ENCODE peak calls at places on chromosomes 4 and X, in six cellular contexts. One of them, this sample, is unnamed.

GRCh38 chr4:149896428-149896827 is 80.8 kb upstream of the IQCM start:
- DNase-seq in tibial nerve: no peak
- DNase-seq in caudate nucleus: no peak
- DNase-seq in SJCRH30: no peak
- DNase-seq in lower lobe of right lung: no peak
- DNase-seq in right lobe of liver: no peak
- DNase-seq in this sample: no peak

GRCh38 chrX:123626962-123627361 is 105.9 kb downstream of the THOC2 start:
- DNase-seq in tibial nerve: no peak
- DNase-seq in caudate nucleus: no peak
- DNase-seq in SJCRH30: no peak
- DNase-seq in lower lobe of right lung: no peak
- DNase-seq in right lobe of liver: no peak
- DNase-seq in this sample: no peak

GRCh38 chr4:88027611-88028608 is 20.5 kb downstream of the PKD2 start:
- DNase-seq in tibial nerve: no peak
- DNase-seq in caudate nucleus: no peak
- DNase-seq in SJCRH30: peak
- DNase-seq in lower lobe of right lung: no peak
- DNase-seq in right lobe of liver: no peak
- DNase-seq in this sample: no peak

GRCh38 chrX:32155044-32155638 is 1056.2 kb downstream of the DMD start:
- DNase-seq in tibial nerve: no peak
- DNase-seq in caudate nucleus: peak
- DNase-seq in SJCRH30: no peak
- DNase-seq in lower lobe of right lung: no peak
- DNase-seq in right lobe of liver: no peak
- DNase-seq in this sample: no peak

GRCh38 chr4:14652522-14652921 is 349.8 kb upstream of the CPEB2 start:
- DNase-seq in tibial nerve: no peak
- DNase-seq in caudate nucleus: no peak
- DNase-seq in SJCRH30: no peak
- DNase-seq in lower lobe of right lung: no peak
- DNase-seq in right lobe of liver: no peak
- DNase-seq in this sample: no peak

GRCh38 chr4:155161357-155161756 is 47.1 kb upstream of the NPY2R start:
- DNase-seq in tibial nerve: no peak
- DNase-seq in caudate nucleus: no peak
- DNase-seq in SJCRH30: no peak
- DNase-seq in lower lobe of right lung: no peak
- DNase-seq in right lobe of liver: no peak
- DNase-seq in this sample: no peak

GRCh38 chrX:110180176-110180927 is 137.5 kb downstream of the AMMECR1 start:
- DNase-seq in tibial nerve: no peak
- DNase-seq in caudate nucleus: no peak
- DNase-seq in SJCRH30: no peak
- DNase-seq in lower lobe of right lung: no peak
- DNase-seq in right lobe of liver: no peak
- DNase-seq in this sample: no peak

GRCh38 chrX:95505721-95506120 is 1178.9 kb upstream of the DIAPH2 start:
- DNase-seq in tibial nerve: no peak
- DNase-seq in caudate nucleus: no peak
- DNase-seq in SJCRH30: peak
- DNase-seq in lower lobe of right lung: no peak
- DNase-seq in right lobe of liver: no peak
- DNase-seq in this sample: no peak

GRCh38 chrX:92351531-92351930 is 572.4 kb downstream of the PCDH11X start:
- DNase-seq in tibial nerve: no peak
- DNase-seq in caudate nucleus: no peak
- DNase-seq in SJCRH30: no peak
- DNase-seq in lower lobe of right lung: no peak
- DNase-seq in right lobe of liver: no peak
- DNase-seq in this sample: no peak

GRCh38 chr4:80221161-80221560 is 23.9 kb downstream of the PRDM8 start:
- DNase-seq in tibial nerve: no peak
- DNase-seq in caudate nucleus: no peak
- DNase-seq in SJCRH30: no peak
- DNase-seq in lower lobe of right lung: no peak
- DNase-seq in right lobe of liver: no peak
- DNase-seq in this sample: no peak

GRCh38 chr4:184343400-184344177 is 125.9 kb upstream of the ENPP6 start:
- DNase-seq in tibial nerve: peak
- DNase-seq in caudate nucleus: peak
- DNase-seq in SJCRH30: peak
- DNase-seq in lower lobe of right lung: peak
- DNase-seq in right lobe of liver: peak
- DNase-seq in this sample: no peak

GRCh38 chr4:143554728-143555597 is 41.5 kb downstream of the SMARCA5 start:
- DNase-seq in tibial nerve: no peak
- DNase-seq in caudate nucleus: no peak
- DNase-seq in SJCRH30: no peak
- DNase-seq in lower lobe of right lung: no peak
- DNase-seq in right lobe of liver: no peak
- DNase-seq in this sample: no peak

GRCh38 chrX:40253770-40254169 is 156.0 kb upstream of the BCOR start:
- DNase-seq in tibial nerve: no peak
- DNase-seq in caudate nucleus: no peak
- DNase-seq in SJCRH30: no peak
- DNase-seq in lower lobe of right lung: no peak
- DNase-seq in right lobe of liver: no peak
- DNase-seq in this sample: no peak

GRCh38 chrX:11532291-11533075 is 133.2 kb downstream of the ARHGAP6 start:
- DNase-seq in tibial nerve: no peak
- DNase-seq in caudate nucleus: no peak
- DNase-seq in SJCRH30: peak
- DNase-seq in lower lobe of right lung: no peak
- DNase-seq in right lobe of liver: no peak
- DNase-seq in this sample: no peak

GRCh38 chrX:127877358-127877757 is 174.8 kb downstream of the ACTRT1 start:
- DNase-seq in tibial nerve: no peak
- DNase-seq in caudate nucleus: no peak
- DNase-seq in SJCRH30: peak
- DNase-seq in lower lobe of right lung: no peak
- DNase-seq in right lobe of liver: no peak
- DNase-seq in this sample: no peak

GRCh38 chrX:73562458-73562857 is 539 bp upstream of the CHIC1 start:
- DNase-seq in tibial nerve: no peak
- DNase-seq in caudate nucleus: no peak
- DNase-seq in SJCRH30: no peak
- DNase-seq in lower lobe of right lung: no peak
- DNase-seq in right lobe of liver: no peak
- DNase-seq in this sample: no peak

GRCh38 chrX:20378291-20378920 is 111.7 kb upstream of the RPS6KA3 start:
- DNase-seq in tibial nerve: no peak
- DNase-seq in caudate nucleus: no peak
- DNase-seq in SJCRH30: no peak
- DNase-seq in lower lobe of right lung: no peak
- DNase-seq in right lobe of liver: no peak
- DNase-seq in this sample: no peak

GRCh38 chrX:19953145-19953544 is 37.7 kb downstream of the BCLAF3 start:
- DNase-seq in tibial nerve: no peak
- DNase-seq in caudate nucleus: no peak
- DNase-seq in SJCRH30: no peak
- DNase-seq in lower lobe of right lung: no peak
- DNase-seq in right lobe of liver: no peak
- DNase-seq in this sample: no peak

GRCh38 chr4:78439328-78439727 is 112.2 kb upstream of the ANXA3 start:
- DNase-seq in tibial nerve: no peak
- DNase-seq in caudate nucleus: no peak
- DNase-seq in SJCRH30: no peak
- DNase-seq in lower lobe of right lung: no peak
- DNase-seq in right lobe of liver: no peak
- DNase-seq in this sample: no peak

GRCh38 chr4:39096847-39097246 is 34.8 kb downstream of the KLHL5 start:
- DNase-seq in tibial nerve: no peak
- DNase-seq in caudate nucleus: no peak
- DNase-seq in SJCRH30: no peak
- DNase-seq in lower lobe of right lung: no peak
- DNase-seq in right lobe of liver: no peak
- DNase-seq in this sample: no peak

GRCh38 chrX:43349363-43349762 is 306.7 kb upstream of the MAOA start:
- DNase-seq in tibial nerve: peak
- DNase-seq in caudate nucleus: no peak
- DNase-seq in SJCRH30: peak
- DNase-seq in lower lobe of right lung: no peak
- DNase-seq in right lobe of liver: no peak
- DNase-seq in this sample: no peak

GRCh38 chr4:153611679-153612078 is 72.4 kb upstream of the TLR2 start:
- DNase-seq in tibial nerve: no peak
- DNase-seq in caudate nucleus: no peak
- DNase-seq in SJCRH30: no peak
- DNase-seq in lower lobe of right lung: no peak
- DNase-seq in right lobe of liver: no peak
- DNase-seq in this sample: no peak

GRCh38 chrX:123217728-123218127 is 33.6 kb downstream of the GRIA3 start:
- DNase-seq in tibial nerve: no peak
- DNase-seq in caudate nucleus: no peak
- DNase-seq in SJCRH30: no peak
- DNase-seq in lower lobe of right lung: no peak
- DNase-seq in right lobe of liver: no peak
- DNase-seq in this sample: no peak

GRCh38 chr4:91936301-91936700 is 367.5 kb upstream of the GRID2 start:
- DNase-seq in tibial nerve: no peak
- DNase-seq in caudate nucleus: no peak
- DNase-seq in SJCRH30: peak
- DNase-seq in lower lobe of right lung: no peak
- DNase-seq in right lobe of liver: no peak
- DNase-seq in this sample: no peak

GRCh38 chr4:6878451-6879059 is 31.1 kb upstream of the TBC1D14 start:
- DNase-seq in tibial nerve: no peak
- DNase-seq in caudate nucleus: no peak
- DNase-seq in SJCRH30: no peak
- DNase-seq in lower lobe of right lung: no peak
- DNase-seq in right lobe of liver: no peak
- DNase-seq in this sample: no peak

GRCh38 chr4:78545275-78546246 is 6.0 kb upstream of the ANXA3 start:
- DNase-seq in tibial nerve: no peak
- DNase-seq in caudate nucleus: no peak
- DNase-seq in SJCRH30: no peak
- DNase-seq in lower lobe of right lung: no peak
- DNase-seq in right lobe of liver: no peak
- DNase-seq in this sample: no peak

GRCh38 chrX:73922856-73923429 is 359.9 kb downstream of the CHIC1 start:
- DNase-seq in tibial nerve: no peak
- DNase-seq in caudate nucleus: no peak
- DNase-seq in SJCRH30: no peak
- DNase-seq in lower lobe of right lung: no peak
- DNase-seq in right lobe of liver: no peak
- DNase-seq in this sample: no peak

GRCh38 chrX:46611658-46612362 is 38.2 kb downstream of the CHST7 start:
- DNase-seq in tibial nerve: no peak
- DNase-seq in caudate nucleus: no peak
- DNase-seq in SJCRH30: no peak
- DNase-seq in lower lobe of right lung: no peak
- DNase-seq in right lobe of liver: no peak
- DNase-seq in this sample: no peak

GRCh38 chrX:108139303-108139702 is 47.7 kb downstream of the ATG4A start:
- DNase-seq in tibial nerve: no peak
- DNase-seq in caudate nucleus: no peak
- DNase-seq in SJCRH30: peak
- DNase-seq in lower lobe of right lung: no peak
- DNase-seq in right lobe of liver: no peak
- DNase-seq in this sample: no peak

DNA sequence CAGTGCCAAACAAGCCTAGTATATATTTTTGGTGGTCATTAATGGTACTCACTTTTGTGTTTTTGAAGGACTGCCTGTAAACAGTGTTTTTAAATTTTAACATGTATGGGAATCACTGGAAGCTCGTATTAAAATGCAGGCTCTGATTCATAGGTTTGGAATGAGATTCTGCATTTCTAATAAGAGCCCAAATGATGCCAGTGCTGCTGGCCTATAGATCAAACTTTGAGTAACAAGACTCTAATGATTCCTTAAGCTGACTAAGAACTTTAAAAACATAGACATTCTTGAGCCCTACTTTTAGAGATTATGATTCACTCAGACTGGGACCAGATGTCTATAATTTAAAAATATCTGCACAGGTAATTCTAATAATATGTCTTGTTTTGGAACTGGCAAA is 823.2 kb upstream of the LCORL start:
- DNase-seq in tibial nerve: no peak
- DNase-seq in caudate nucleus: no peak
- DNase-seq in SJCRH30: no peak
- DNase-seq in lower lobe of right lung: no peak
- DNase-seq in right lobe of liver: no peak
- DNase-seq in this sample: no peak
- H3K27ac ChIP-seq in tibial nerve: no peak
- H3K27ac ChIP-seq in caudate nucleus: no peak
- H3K27ac ChIP-seq in SJCRH30: no peak
- H3K27ac ChIP-seq in lower lobe of right lung: no peak
- H3K27ac ChIP-seq in right lobe of liver: no peak
- H3K27ac ChIP-seq in this sample: no peak

DNA sequence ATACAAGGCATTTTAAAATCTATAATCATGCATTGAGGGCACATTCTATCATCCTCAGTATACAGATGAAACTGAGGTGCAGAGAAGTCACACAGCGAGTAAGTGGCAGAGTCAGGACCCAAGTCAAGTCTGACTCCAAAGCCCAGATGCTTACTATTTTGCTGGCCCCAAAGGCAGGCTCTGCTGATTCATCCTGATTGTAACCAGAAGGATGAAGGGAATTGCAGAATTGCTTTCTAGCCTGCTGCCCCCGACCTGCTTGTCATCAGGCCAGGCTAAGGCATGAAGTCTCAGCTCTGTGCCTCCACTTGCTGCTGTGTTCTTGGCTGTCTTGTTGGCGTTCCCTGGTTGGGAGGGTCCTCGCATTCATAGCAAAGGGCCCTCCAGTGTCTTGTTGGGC is 62.7 kb downstream of the SLC9A6 start:
- DNase-seq in tibial nerve: no peak
- DNase-seq in caudate nucleus: no peak
- DNase-seq in SJCRH30: no peak
- DNase-seq in lower lobe of right lung: no peak
- DNase-seq in right lobe of liver: no peak
- DNase-seq in this sample: no peak
- H3K27ac ChIP-seq in tibial nerve: no peak
- H3K27ac ChIP-seq in caudate nucleus: no peak
- H3K27ac ChIP-seq in SJCRH30: no peak
- H3K27ac ChIP-seq in lower lobe of right lung: no peak
- H3K27ac ChIP-seq in right lobe of liver: no peak
- H3K27ac ChIP-seq in this sample: no peak

GRCh38 chr4:138953962-138954371 is 61.6 kb upstream of the NOCT start:
- DNase-seq in tibial nerve: peak
- DNase-seq in caudate nucleus: no peak
- DNase-seq in SJCRH30: no peak
- DNase-seq in lower lobe of right lung: no peak
- DNase-seq in right lobe of liver: no peak
- DNase-seq in this sample: no peak
- H3K27ac ChIP-seq in tibial nerve: peak
- H3K27ac ChIP-seq in caudate nucleus: no peak
- H3K27ac ChIP-seq in SJCRH30: no peak
- H3K27ac ChIP-seq in lower lobe of right lung: no peak
- H3K27ac ChIP-seq in right lobe of liver: no peak
- H3K27ac ChIP-seq in this sample: peak

DNA sequence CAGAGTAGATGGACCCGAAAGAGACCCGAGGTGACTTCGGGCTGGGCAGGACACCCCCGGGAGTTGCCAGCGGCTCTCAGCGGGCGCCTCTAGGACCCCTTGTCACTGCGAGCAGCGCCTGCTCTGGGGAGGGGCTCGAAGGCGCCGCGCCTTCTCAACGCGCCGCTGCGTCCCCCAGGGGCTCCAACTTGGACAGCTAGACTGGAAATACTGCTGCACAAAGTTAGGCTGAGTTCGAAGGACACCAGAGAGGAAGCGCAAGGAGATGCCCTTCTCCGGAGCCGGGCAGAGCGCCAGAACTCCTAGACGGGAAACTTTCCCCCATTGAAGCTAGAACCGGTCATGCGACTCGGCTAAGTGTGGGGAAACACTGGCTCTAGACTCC is 493 bp upstream of the KCNIP4 start:
- DNase-seq in tibial nerve: no peak
- DNase-seq in caudate nucleus: no peak
- DNase-seq in SJCRH30: no peak
- DNase-seq in lower lobe of right lung: no peak
- DNase-seq in right lobe of liver: peak
- DNase-seq in this sample: no peak
- H3K27ac ChIP-seq in tibial nerve: no peak
- H3K27ac ChIP-seq in caudate nucleus: no peak
- H3K27ac ChIP-seq in SJCRH30: no peak
- H3K27ac ChIP-seq in lower lobe of right lung: no peak
- H3K27ac ChIP-seq in right lobe of liver: no peak
- H3K27ac ChIP-seq in this sample: no peak